ENCODE peak calls at places on chromosomes 12 and 14, in six cellular contexts. E is CD8-positive, alpha-beta memory T cell; N is breast epithelium; A is spleen; W is tibial artery; Y is CD4-positive, alpha-beta T cell. Q is an unnamed sample. For H3K9me3, the result is how much of the 10 kb centered on the place peaks cover.

GRCh38 chr12:52487211-52487610 is 5.8 kb downstream of the KRT6A start:
- DNase-seq in Y (no peak), E (no peak), W (no peak), N (no peak), A (no peak), Q (no peak)

GRCh38 chr14:98233656-98234055 is 1038.3 kb downstream of the BCL11B start:
- DNase-seq in W (no peak), Y (no peak), N (no peak), A (no peak), E (no peak), Q (no peak)

GRCh38 chr12:34396861-34397590 is 374.7 kb downstream of the ALG10 start:
- DNase-seq in W (peak), A (peak), N (peak), Y (no peak), E (no peak), Q (no peak)

GRCh38 chr12:125159687-125160086 is 94.5 kb downstream of the AACS start:
- DNase-seq in E (no peak), Y (no peak), W (no peak), A (no peak), N (no peak), Q (no peak)

GRCh38 chr14:53458368-53458814 is 305.3 kb upstream of the DDHD1 start:
- DNase-seq in E (no peak), Y (no peak), A (no peak), N (no peak), W (no peak), Q (no peak)

GRCh38 chr12:11863988-11864387 is 206.8 kb upstream of the BCL2L14 start:
- DNase-seq in W (no peak), Y (no peak), A (no peak), E (no peak), N (no peak), Q (no peak)

GRCh38 chr14:35155962-35156361 is 33.6 kb downstream of the PRORP start:
- DNase-seq in E (no peak), Y (no peak), W (no peak), A (no peak), N (no peak), Q (no peak)

GRCh38 chr12:75977952-75978671 is 53.5 kb downstream of the PHLDA1 start:
- DNase-seq in W (peak), N (peak), Y (peak), E (peak), A (no peak), Q (peak)

GRCh38 chr12:120229583-120230325 is 28.8 kb upstream of the RPLP0 start:
- DNase-seq in N (no peak), W (no peak), A (no peak), Y (no peak), E (no peak), Q (no peak)

GRCh38 chr14:99517046-99517642 is 35.9 kb downstream of the CCNK start:
- DNase-seq in N (no peak), A (peak), E (no peak), W (peak), Y (no peak), Q (no peak)

GRCh38 chr14:103879570-103880333 is 32.4 kb upstream of the PPP1R13B start:
- DNase-seq in W (no peak), A (no peak), E (no peak), Y (no peak), N (peak), Q (no peak)

GRCh38 chr14:66650491-66650911 is 142.6 kb downstream of the GPHN start:
- DNase-seq in N (no peak), Y (no peak), A (no peak), W (no peak), E (no peak), Q (no peak)

GRCh38 chr12:133026996-133027395 is 10.3 kb upstream of the ZNF84 start:
- DNase-seq in W (no peak), A (no peak), N (no peak), Y (no peak), E (no peak), Q (no peak)

DNA sequence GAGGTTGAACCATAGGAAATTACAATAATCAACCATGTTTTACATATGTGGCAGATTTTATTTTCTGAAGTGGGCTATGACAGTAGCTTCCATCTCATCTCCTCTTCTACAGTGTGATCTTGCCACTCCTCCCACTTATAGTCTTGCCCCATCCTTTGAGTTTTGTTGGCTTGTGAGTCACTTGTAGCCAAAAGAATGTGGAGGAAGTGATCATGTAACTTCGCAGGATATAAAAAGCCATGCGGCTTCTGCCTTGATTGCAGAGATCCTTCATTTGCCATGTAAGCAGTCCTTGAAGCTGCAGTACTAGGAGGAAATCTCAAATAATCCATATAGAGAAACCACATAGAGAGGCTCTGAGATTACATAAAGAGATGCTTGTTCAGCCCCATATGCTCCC is 13.7 kb upstream of the ZNF84 start:
- DNase-seq in E (no peak), A (no peak), N (no peak), Y (no peak), W (no peak), Q (no peak)
- H3K9me3 ChIP-seq in E (half or more), A (half or more), N (half or more), Y (half or more), W (half or more), Q (under half)

GRCh38 chr12:4445156-4446020 is at the start of gene FGF6:
- DNase-seq in W (no peak), Y (no peak), N (no peak), A (peak), E (no peak), Q (no peak)

GRCh38 chr12:4448376-4448775 is 2.8 kb upstream of the FGF6 start:
- DNase-seq in N (no peak), E (no peak), W (no peak), A (no peak), Y (no peak), Q (no peak)

GRCh38 chr12:4447151-4447550 is 1.5 kb upstream of the FGF6 start:
- DNase-seq in N (no peak), Y (no peak), A (no peak), E (no peak), W (no peak), Q (no peak)

GRCh38 chr12:4444031-4444430 is 1.6 kb downstream of the FGF6 start:
- DNase-seq in Y (no peak), W (no peak), N (no peak), A (no peak), E (no peak), Q (no peak)

DNA sequence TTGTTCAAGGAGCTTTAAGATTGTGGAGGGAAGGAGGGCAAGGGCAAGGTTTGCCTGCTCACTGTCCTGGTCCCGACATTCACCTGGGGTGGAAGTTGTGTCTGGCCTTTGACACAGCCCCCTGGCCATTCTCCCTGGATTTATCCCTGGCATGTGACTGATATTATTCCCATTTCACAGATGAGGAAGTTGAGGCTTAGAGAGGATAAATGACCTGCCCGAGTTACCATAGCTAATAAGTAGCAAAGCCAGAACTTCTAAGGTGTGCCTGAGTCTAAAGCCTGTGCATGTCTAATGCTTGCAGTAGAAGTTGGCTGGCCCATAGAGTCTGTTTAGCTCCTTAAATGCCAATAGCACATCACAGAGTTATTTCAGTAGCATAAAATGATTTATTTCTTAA is 720 bp upstream of the FGF6 start:
- DNase-seq in A (no peak), Y (no peak), W (no peak), E (no peak), N (no peak), Q (no peak)
- H3K9me3 ChIP-seq in A (under half), Y (under half), W (under half), E (under half), N (under half), Q (under half)

DNA sequence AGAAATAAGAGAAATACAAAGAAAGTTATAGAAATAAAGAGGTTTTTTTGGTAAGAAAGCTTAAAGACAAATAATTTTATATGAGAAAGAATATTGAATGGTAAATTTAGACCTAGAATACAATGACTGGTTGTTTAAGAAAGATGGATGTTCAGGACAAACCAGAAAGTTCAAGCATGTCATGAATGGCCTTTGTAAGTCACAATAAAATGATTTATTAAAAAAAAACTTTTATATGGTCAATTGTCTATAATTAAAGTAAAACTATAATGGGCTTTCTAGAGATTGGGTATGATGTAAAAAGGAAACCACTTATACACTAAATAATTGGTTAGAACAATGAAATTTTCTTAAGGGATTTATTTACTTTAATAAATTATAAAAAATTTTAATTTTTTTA is 19.8 kb upstream of the CAPRIN2 start:
- DNase-seq in N (no peak), W (no peak), E (no peak), A (no peak), Y (no peak), Q (no peak)
- H3K9me3 ChIP-seq in N (under half), W (under half), E (under half), A (under half), Y (under half), Q (under half)

GRCh38 chr14:105431256-105431655 is 11.6 kb downstream of the MTA1 start:
- DNase-seq in Y (no peak), W (no peak), N (no peak), A (no peak), E (no peak), Q (no peak)

GRCh38 chr14:105430042-105430441 is 10.4 kb downstream of the MTA1 start:
- DNase-seq in A (no peak), Y (no peak), N (no peak), W (no peak), E (no peak), Q (no peak)

GRCh38 chr14:105432657-105433056 is 13.0 kb downstream of the MTA1 start:
- DNase-seq in A (no peak), Y (no peak), W (no peak), N (no peak), E (no peak), Q (no peak)

GRCh38 chr14:105427893-105428485 is 8.4 kb downstream of the MTA1 start:
- DNase-seq in Y (no peak), N (no peak), A (no peak), W (no peak), E (no peak), Q (no peak)

GRCh38 chr14:105430535-105430934 is 10.9 kb downstream of the MTA1 start:
- DNase-seq in N (no peak), W (no peak), E (no peak), A (no peak), Y (no peak), Q (no peak)
- H3K9me3 ChIP-seq in N (under half), W (under half), E (under half), A (under half), Y (under half), Q (under half)

GRCh38 chr12:114439306-114439705 is 33.4 kb upstream of the TBX5 start:
- DNase-seq in Y (no peak), A (no peak), E (no peak), W (no peak), N (no peak), Q (no peak)

GRCh38 chr12:114443607-114444421 is 37.9 kb upstream of the TBX5 start:
- DNase-seq in A (no peak), N (no peak), Y (no peak), W (no peak), E (no peak), Q (no peak)

GRCh38 chr12:114438635-114439256 is 32.8 kb upstream of the TBX5 start:
- DNase-seq in A (no peak), W (no peak), N (no peak), E (no peak), Y (no peak), Q (no peak)

GRCh38 chr12:114439833-114440449 is 34.0 kb upstream of the TBX5 start:
- DNase-seq in Y (no peak), A (no peak), N (no peak), E (no peak), W (no peak), Q (no peak)

GRCh38 chr12:114440450-114441383 is 34.8 kb upstream of the TBX5 start:
- DNase-seq in A (no peak), E (no peak), Y (no peak), N (no peak), W (no peak), Q (no peak)
- H3K9me3 ChIP-seq in A (under half), E (under half), Y (under half), N (under half), W (under half), Q (under half)

DNA sequence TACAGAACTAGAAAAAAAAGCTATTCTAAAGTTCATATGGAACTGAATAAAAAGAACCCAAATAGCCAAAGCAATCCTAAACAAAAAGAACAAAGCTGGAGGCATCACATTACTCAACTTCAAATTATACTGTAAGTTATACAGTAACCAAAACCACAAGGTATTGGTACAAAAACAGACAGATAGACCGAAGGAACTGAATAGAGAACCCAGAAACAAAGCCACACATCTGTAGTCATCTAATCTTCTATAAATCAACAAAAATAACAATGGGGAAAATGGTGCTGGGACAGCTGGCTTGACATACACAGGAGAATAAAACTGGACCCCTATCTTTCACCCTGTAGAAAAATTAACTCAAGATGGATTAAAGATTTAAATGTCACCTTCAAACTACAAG is 38.1 kb upstream of the CMKLR1 start:
- DNase-seq in E (no peak), N (no peak), Y (no peak), A (no peak), W (no peak), Q (no peak)
- H3K9me3 ChIP-seq in E (under half), N (under half), Y (under half), A (half or more), W (under half), Q (under half)

Q was measured in T-helper 17 cell.